ENCODE peak calls at places on chromosomes 7 and 10, in eight cellular contexts. One of them, this sample, is unnamed.
A peak's percentile ranks its signal among the peaks of the same experiment; 100 is the strongest.

GRCh38 chr7:102061354-102061945 is 225.2 kb upstream of the SH2B2 start:
- DNase-seq in left ventricle myocardium inferior: no peak
- DNase-seq in IMR-90: no peak
- DNase-seq in breast epithelium: no peak
- DNase-seq in A549: no peak
- DNase-seq in ovary: no peak
- DNase-seq in cardiac muscle cell: no peak
- DNase-seq in heart left ventricle: no peak
- DNase-seq in this sample: no peak

GRCh38 chr7:25900245-25900644 is 251.8 kb upstream of the NFE2L3 start:
- DNase-seq in cardiac muscle cell: no peak
- DNase-seq in breast epithelium: no peak
- DNase-seq in left ventricle myocardium inferior: no peak
- DNase-seq in IMR-90: no peak
- DNase-seq in A549: no peak
- DNase-seq in ovary: no peak
- DNase-seq in heart left ventricle: no peak
- DNase-seq in this sample: no peak

GRCh38 chr7:131753620-131754222 is 197.3 kb upstream of the PODXL start:
- DNase-seq in A549: peak; percentile 52
- DNase-seq in left ventricle myocardium inferior: no peak
- DNase-seq in heart left ventricle: no peak
- DNase-seq in IMR-90: no peak
- DNase-seq in ovary: no peak
- DNase-seq in cardiac muscle cell: peak; percentile 55
- DNase-seq in breast epithelium: no peak
- DNase-seq in this sample: no peak

GRCh38 chr10:6778992-6779701 is 199.1 kb upstream of the PRKCQ start:
- DNase-seq in ovary: no peak
- DNase-seq in cardiac muscle cell: no peak
- DNase-seq in heart left ventricle: no peak
- DNase-seq in left ventricle myocardium inferior: no peak
- DNase-seq in A549: peak; percentile 97
- DNase-seq in IMR-90: peak; percentile 99
- DNase-seq in breast epithelium: peak; percentile 79
- DNase-seq in this sample: no peak

GRCh38 chr7:40057292-40057691 is 77.1 kb downstream of the MPLKIP start:
- DNase-seq in A549: no peak
- DNase-seq in cardiac muscle cell: peak; percentile 55
- DNase-seq in IMR-90: peak; percentile 20
- DNase-seq in ovary: no peak
- DNase-seq in heart left ventricle: peak; percentile 38
- DNase-seq in left ventricle myocardium inferior: no peak
- DNase-seq in breast epithelium: no peak
- DNase-seq in this sample: no peak

GRCh38 chr10:12685261-12685861 is 316.2 kb downstream of the CCDC3 start:
- DNase-seq in A549: no peak
- DNase-seq in breast epithelium: no peak
- DNase-seq in heart left ventricle: no peak
- DNase-seq in IMR-90: no peak
- DNase-seq in cardiac muscle cell: no peak
- DNase-seq in left ventricle myocardium inferior: no peak
- DNase-seq in ovary: no peak
- DNase-seq in this sample: no peak

GRCh38 chr7:114922652-114923402 is 933 bp downstream of the MDFIC start:
- DNase-seq in ovary: peak; percentile 25
- DNase-seq in breast epithelium: peak; percentile 22
- DNase-seq in cardiac muscle cell: peak; percentile 60
- DNase-seq in A549: peak; percentile 74
- DNase-seq in left ventricle myocardium inferior: peak; percentile 28
- DNase-seq in heart left ventricle: peak; percentile 37
- DNase-seq in IMR-90: peak; percentile 77
- DNase-seq in this sample: peak; percentile 51

GRCh38 chr7:2477447-2478386 is 1.5 kb upstream of the GRIFIN start:
- DNase-seq in cardiac muscle cell: peak; percentile 71
- DNase-seq in heart left ventricle: peak; percentile 72
- DNase-seq in breast epithelium: no peak
- DNase-seq in left ventricle myocardium inferior: peak; percentile 69
- DNase-seq in A549: peak; percentile 53
- DNase-seq in IMR-90: peak; percentile 49
- DNase-seq in ovary: no peak
- DNase-seq in this sample: no peak

GRCh38 chr7:73830618-73830871 is 251 bp upstream of the CLDN4 start:
- DNase-seq in breast epithelium: no peak
- DNase-seq in IMR-90: peak; percentile 28
- DNase-seq in ovary: no peak
- DNase-seq in A549: no peak
- DNase-seq in left ventricle myocardium inferior: no peak
- DNase-seq in heart left ventricle: no peak
- DNase-seq in cardiac muscle cell: no peak
- DNase-seq in this sample: no peak

GRCh38 chr10:112394475-112394875 is 20.6 kb downstream of the ACSL5 start:
- DNase-seq in cardiac muscle cell: no peak
- DNase-seq in breast epithelium: no peak
- DNase-seq in heart left ventricle: no peak
- DNase-seq in A549: peak; percentile 27
- DNase-seq in left ventricle myocardium inferior: no peak
- DNase-seq in ovary: no peak
- DNase-seq in IMR-90: no peak
- DNase-seq in this sample: no peak

GRCh38 chr7:16967174-16967868 is 85.5 kb upstream of the AGR3 start:
- DNase-seq in ovary: no peak
- DNase-seq in A549: no peak
- DNase-seq in breast epithelium: no peak
- DNase-seq in IMR-90: peak; percentile 33
- DNase-seq in cardiac muscle cell: no peak
- DNase-seq in left ventricle myocardium inferior: no peak
- DNase-seq in heart left ventricle: no peak
- DNase-seq in this sample: no peak

GRCh38 chr10:24727811-24728210 is 4.1 kb upstream of the ARHGAP21 start:
- DNase-seq in ovary: no peak
- DNase-seq in A549: peak; percentile 37
- DNase-seq in left ventricle myocardium inferior: no peak
- DNase-seq in cardiac muscle cell: no peak
- DNase-seq in breast epithelium: no peak
- DNase-seq in heart left ventricle: no peak
- DNase-seq in IMR-90: no peak
- DNase-seq in this sample: no peak
- TF ChIP-seq CTCF in ovary: no peak
- TF ChIP-seq CTCF in A549: peak; percentile 23
- TF ChIP-seq CTCF in left ventricle myocardium inferior: no peak
- TF ChIP-seq CTCF in cardiac muscle cell: peak; percentile 13
- TF ChIP-seq CTCF in breast epithelium: no peak
- TF ChIP-seq CTCF in heart left ventricle: no peak
- TF ChIP-seq CTCF in IMR-90: peak; percentile 32
- TF ChIP-seq CTCF in this sample: no peak

GRCh38 chr7:120998996-120999565 is 10.6 kb downstream of the CPED1 start:
- DNase-seq in breast epithelium: no peak
- DNase-seq in ovary: no peak
- DNase-seq in A549: no peak
- DNase-seq in heart left ventricle: no peak
- DNase-seq in left ventricle myocardium inferior: no peak
- DNase-seq in IMR-90: no peak
- DNase-seq in cardiac muscle cell: no peak
- DNase-seq in this sample: no peak
- H3K27ac ChIP-seq in breast epithelium: no peak overlapping the region
- H3K27ac ChIP-seq in ovary: no peak overlapping the region
- H3K27ac ChIP-seq in A549: no peak overlapping the region
- H3K27ac ChIP-seq in heart left ventricle: peak overlapping the region; percentile 14
- H3K27ac ChIP-seq in left ventricle myocardium inferior: peak overlapping the region; percentile 58
- H3K27ac ChIP-seq in IMR-90: no peak overlapping the region
- H3K27ac ChIP-seq in cardiac muscle cell: no peak overlapping the region
- H3K27ac ChIP-seq in this sample: peak overlapping the region; percentile 85

DNA sequence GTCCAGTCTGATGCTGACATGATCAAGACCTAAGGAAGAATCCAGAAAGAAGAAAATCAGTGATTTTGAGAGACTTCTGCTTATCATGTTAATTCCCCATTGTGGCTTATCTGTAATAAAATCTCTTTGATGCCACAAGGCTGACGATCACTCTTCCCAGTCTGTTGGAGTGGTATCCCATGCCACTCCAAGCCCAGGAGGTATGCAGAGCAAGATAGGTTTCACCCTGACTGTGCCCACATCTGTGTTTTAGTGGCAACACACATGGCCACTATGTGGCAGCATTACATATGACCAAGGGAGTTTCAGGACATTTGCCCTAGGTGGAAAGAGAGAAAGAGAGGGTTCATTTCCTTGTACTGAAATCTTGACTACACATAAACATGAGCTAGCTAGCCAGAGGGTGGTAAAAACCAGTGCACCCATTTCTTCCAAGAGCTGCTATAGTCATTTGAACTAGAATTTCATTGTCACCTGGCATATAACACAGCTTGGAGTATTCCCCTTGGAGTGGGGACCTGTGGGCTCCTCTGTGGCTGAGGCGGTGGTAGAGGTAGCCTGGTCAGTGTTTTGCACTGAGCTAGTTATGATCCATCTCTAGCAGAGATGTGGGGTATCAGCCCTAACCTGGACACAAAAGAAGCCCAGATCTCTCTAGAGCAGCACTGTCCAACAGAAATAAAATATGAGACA is 20.8 kb downstream of the LAMB4 start:
- DNase-seq in IMR-90: no peak
- DNase-seq in heart left ventricle: no peak
- DNase-seq in ovary: no peak
- DNase-seq in left ventricle myocardium inferior: no peak
- DNase-seq in breast epithelium: no peak
- DNase-seq in cardiac muscle cell: no peak
- DNase-seq in A549: peak; percentile 48
- DNase-seq in this sample: no peak
- TF ChIP-seq CTCF in IMR-90: no peak
- TF ChIP-seq CTCF in heart left ventricle: peak; percentile 26
- TF ChIP-seq CTCF in ovary: no peak
- TF ChIP-seq CTCF in left ventricle myocardium inferior: peak; percentile 61
- TF ChIP-seq CTCF in breast epithelium: no peak
- TF ChIP-seq CTCF in cardiac muscle cell: peak; percentile 45
- TF ChIP-seq CTCF in A549: peak; percentile 63
- TF ChIP-seq CTCF in this sample: no peak

GRCh38 chr7:151505433-151505832 is 14.3 kb downstream of the RHEB start:
- DNase-seq in ovary: no peak
- DNase-seq in cardiac muscle cell: no peak
- DNase-seq in heart left ventricle: no peak
- DNase-seq in left ventricle myocardium inferior: no peak
- DNase-seq in breast epithelium: no peak
- DNase-seq in IMR-90: no peak
- DNase-seq in A549: no peak
- DNase-seq in this sample: no peak
- H3K27ac ChIP-seq in ovary: no peak overlapping the region
- H3K27ac ChIP-seq in cardiac muscle cell: no peak overlapping the region
- H3K27ac ChIP-seq in heart left ventricle: no peak overlapping the region
- H3K27ac ChIP-seq in left ventricle myocardium inferior: no peak overlapping the region
- H3K27ac ChIP-seq in breast epithelium: no peak overlapping the region
- H3K27ac ChIP-seq in IMR-90: no peak overlapping the region
- H3K27ac ChIP-seq in A549: peak overlapping the region; percentile 41
- H3K27ac ChIP-seq in this sample: no peak overlapping the region

DNA sequence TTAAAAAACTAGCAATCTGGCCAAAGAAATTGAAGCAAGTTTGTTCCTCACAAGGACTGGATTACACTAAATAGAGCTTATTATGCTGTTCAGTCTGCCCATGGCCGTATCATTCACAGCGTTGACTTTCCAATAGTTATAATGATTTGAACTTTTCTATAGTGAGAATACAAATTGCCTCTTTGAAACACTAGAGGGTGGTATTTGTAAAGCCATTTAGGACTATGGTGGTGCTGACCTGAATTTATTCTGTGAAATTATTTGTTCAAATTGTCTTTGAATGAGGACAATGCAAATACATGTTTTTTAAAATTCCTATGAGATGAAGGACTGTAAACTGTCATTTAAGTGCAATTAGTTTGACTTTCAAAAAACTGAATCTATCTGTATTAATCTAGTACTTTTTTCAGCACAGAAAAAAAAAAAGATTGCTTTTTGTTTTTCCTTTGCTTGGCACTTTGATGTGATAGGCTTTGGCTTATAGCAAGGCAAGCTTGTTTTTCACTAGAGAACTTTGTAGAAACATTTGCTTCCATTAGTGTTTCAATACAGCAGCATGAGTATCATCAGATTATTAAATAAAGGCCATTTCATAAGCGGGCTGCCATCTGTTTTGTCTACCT is 122.6 kb upstream of the TMEM229A start:
- DNase-seq in heart left ventricle: no peak
- DNase-seq in breast epithelium: no peak
- DNase-seq in IMR-90: peak; percentile 44
- DNase-seq in cardiac muscle cell: peak; percentile 55
- DNase-seq in ovary: no peak
- DNase-seq in A549: peak; percentile 29
- DNase-seq in left ventricle myocardium inferior: no peak
- DNase-seq in this sample: no peak
- TF ChIP-seq CTCF in heart left ventricle: peak; percentile 20
- TF ChIP-seq CTCF in breast epithelium: no peak
- TF ChIP-seq CTCF in IMR-90: peak; percentile 65
- TF ChIP-seq CTCF in cardiac muscle cell: peak; percentile 51
- TF ChIP-seq CTCF in ovary: no peak
- TF ChIP-seq CTCF in A549: peak; percentile 44
- TF ChIP-seq CTCF in left ventricle myocardium inferior: peak; percentile 55
- TF ChIP-seq CTCF in this sample: no peak